ENCODE peak calls at places on chromosomes 12 and 14, in ten cellular contexts. One of them, this sample, is unnamed.

GRCh38 chr12:52086366-52086765 is 6.9 kb downstream of the SMIM41 start:
- DNase-seq in CD8-positive, alpha-beta T cell: no peak
- DNase-seq in HFF-Myc: no peak
- DNase-seq in naive thymus-derived CD4-positive, alpha-beta T cell: no peak
- DNase-seq in fibroblast of lung: peak; percentile 38
- DNase-seq in A549: no peak
- DNase-seq in aorta: peak; percentile 59
- DNase-seq in Peyer's patch: no peak
- DNase-seq in OCI-LY7: no peak
- DNase-seq in body of pancreas: no peak
- DNase-seq in this sample: no peak

GRCh38 chr14:24997335-24997734 is 52.6 kb downstream of the STXBP6 start:
- DNase-seq in CD8-positive, alpha-beta T cell: no peak
- DNase-seq in HFF-Myc: no peak
- DNase-seq in naive thymus-derived CD4-positive, alpha-beta T cell: no peak
- DNase-seq in fibroblast of lung: no peak
- DNase-seq in A549: no peak
- DNase-seq in aorta: no peak
- DNase-seq in Peyer's patch: no peak
- DNase-seq in OCI-LY7: no peak
- DNase-seq in body of pancreas: no peak
- DNase-seq in this sample: no peak

GRCh38 chr12:51868821-51869489 is 18.9 kb upstream of the ANKRD33 start:
- DNase-seq in CD8-positive, alpha-beta T cell: no peak
- DNase-seq in HFF-Myc: no peak
- DNase-seq in naive thymus-derived CD4-positive, alpha-beta T cell: no peak
- DNase-seq in fibroblast of lung: no peak
- DNase-seq in A549: no peak
- DNase-seq in aorta: peak; percentile 77
- DNase-seq in Peyer's patch: no peak
- DNase-seq in OCI-LY7: no peak
- DNase-seq in body of pancreas: no peak
- DNase-seq in this sample: no peak

GRCh38 chr12:14885718-14886201 is at the start of gene MGP:
- DNase-seq in CD8-positive, alpha-beta T cell: no peak
- DNase-seq in HFF-Myc: no peak
- DNase-seq in naive thymus-derived CD4-positive, alpha-beta T cell: no peak
- DNase-seq in fibroblast of lung: peak; percentile 89
- DNase-seq in A549: no peak
- DNase-seq in aorta: peak; percentile 77
- DNase-seq in Peyer's patch: peak; percentile 18
- DNase-seq in OCI-LY7: no peak
- DNase-seq in body of pancreas: peak; percentile 50
- DNase-seq in this sample: peak; percentile 17

GRCh38 chr12:18139989-18140596 is 50.1 kb upstream of the RERGL start:
- DNase-seq in CD8-positive, alpha-beta T cell: no peak
- DNase-seq in HFF-Myc: no peak
- DNase-seq in naive thymus-derived CD4-positive, alpha-beta T cell: no peak
- DNase-seq in fibroblast of lung: peak; percentile 19
- DNase-seq in A549: peak; percentile 23
- DNase-seq in aorta: no peak
- DNase-seq in Peyer's patch: no peak
- DNase-seq in OCI-LY7: peak; percentile 68
- DNase-seq in body of pancreas: no peak
- DNase-seq in this sample: no peak

GRCh38 chr12:52278931-52279682 is 4.7 kb downstream of the KRT86 start:
- DNase-seq in CD8-positive, alpha-beta T cell: peak; percentile 52
- DNase-seq in HFF-Myc: peak; percentile 17
- DNase-seq in naive thymus-derived CD4-positive, alpha-beta T cell: peak; percentile 50
- DNase-seq in fibroblast of lung: peak; percentile 55
- DNase-seq in A549: peak; percentile 92
- DNase-seq in aorta: peak; percentile 95
- DNase-seq in Peyer's patch: peak; percentile 34
- DNase-seq in OCI-LY7: peak; percentile 50
- DNase-seq in body of pancreas: peak; percentile 79
- DNase-seq in this sample: peak; percentile 61

GRCh38 chr14:90814806-90815566 is 1.2 kb downstream of the TTC7B start:
- DNase-seq in CD8-positive, alpha-beta T cell: no peak
- DNase-seq in HFF-Myc: no peak
- DNase-seq in naive thymus-derived CD4-positive, alpha-beta T cell: no peak
- DNase-seq in fibroblast of lung: no peak
- DNase-seq in A549: no peak
- DNase-seq in aorta: no peak
- DNase-seq in Peyer's patch: no peak
- DNase-seq in OCI-LY7: no peak
- DNase-seq in body of pancreas: no peak
- DNase-seq in this sample: no peak

GRCh38 chr12:123149828-123150272 is 1.0 kb downstream of the PITPNM2 start:
- DNase-seq in CD8-positive, alpha-beta T cell: no peak
- DNase-seq in HFF-Myc: no peak
- DNase-seq in naive thymus-derived CD4-positive, alpha-beta T cell: no peak
- DNase-seq in fibroblast of lung: no peak
- DNase-seq in A549: peak; percentile 23
- DNase-seq in aorta: peak; percentile 74
- DNase-seq in Peyer's patch: no peak
- DNase-seq in OCI-LY7: no peak
- DNase-seq in body of pancreas: no peak
- DNase-seq in this sample: no peak

GRCh38 chr12:12230275-12230674 is 36.6 kb downstream of the LRP6 start:
- DNase-seq in CD8-positive, alpha-beta T cell: no peak
- DNase-seq in HFF-Myc: no peak
- DNase-seq in naive thymus-derived CD4-positive, alpha-beta T cell: no peak
- DNase-seq in fibroblast of lung: no peak
- DNase-seq in A549: no peak
- DNase-seq in aorta: no peak
- DNase-seq in Peyer's patch: no peak
- DNase-seq in OCI-LY7: no peak
- DNase-seq in body of pancreas: no peak
- DNase-seq in this sample: no peak

GRCh38 chr12:67069451-67070306 is 199.5 kb upstream of the CAND1 start:
- DNase-seq in CD8-positive, alpha-beta T cell: no peak
- DNase-seq in HFF-Myc: no peak
- DNase-seq in naive thymus-derived CD4-positive, alpha-beta T cell: peak; percentile 62
- DNase-seq in fibroblast of lung: peak; percentile 39
- DNase-seq in A549: peak; percentile 52
- DNase-seq in aorta: peak; percentile 73
- DNase-seq in Peyer's patch: no peak
- DNase-seq in OCI-LY7: peak; percentile 55
- DNase-seq in body of pancreas: peak; percentile 38
- DNase-seq in this sample: no peak

GRCh38 chr14:31070431-31070830 is 44.3 kb upstream of the STRN3 start:
- DNase-seq in CD8-positive, alpha-beta T cell: no peak
- DNase-seq in HFF-Myc: no peak
- DNase-seq in naive thymus-derived CD4-positive, alpha-beta T cell: no peak
- DNase-seq in fibroblast of lung: peak; percentile 99
- DNase-seq in A549: no peak
- DNase-seq in aorta: no peak
- DNase-seq in Peyer's patch: no peak
- DNase-seq in OCI-LY7: no peak
- DNase-seq in body of pancreas: no peak
- DNase-seq in this sample: peak; percentile 85

GRCh38 chr12:2264622-2265306 is 212.0 kb downstream of the CACNA1C start:
- DNase-seq in CD8-positive, alpha-beta T cell: no peak
- DNase-seq in HFF-Myc: no peak
- DNase-seq in naive thymus-derived CD4-positive, alpha-beta T cell: no peak
- DNase-seq in fibroblast of lung: peak; percentile 99
- DNase-seq in A549: no peak
- DNase-seq in aorta: no peak
- DNase-seq in Peyer's patch: no peak
- DNase-seq in OCI-LY7: no peak
- DNase-seq in body of pancreas: peak; percentile 51
- DNase-seq in this sample: peak; percentile 92

GRCh38 chr14:28298156-28298555 is 468.4 kb upstream of the FOXG1 start:
- DNase-seq in CD8-positive, alpha-beta T cell: no peak
- DNase-seq in HFF-Myc: no peak
- DNase-seq in naive thymus-derived CD4-positive, alpha-beta T cell: no peak
- DNase-seq in fibroblast of lung: peak; percentile 65
- DNase-seq in A549: no peak
- DNase-seq in aorta: no peak
- DNase-seq in Peyer's patch: no peak
- DNase-seq in OCI-LY7: no peak
- DNase-seq in body of pancreas: no peak
- DNase-seq in this sample: no peak

GRCh38 chr14:105358140-105358846 is 40.0 kb upstream of the TEX22 start:
- DNase-seq in CD8-positive, alpha-beta T cell: no peak
- DNase-seq in HFF-Myc: no peak
- DNase-seq in naive thymus-derived CD4-positive, alpha-beta T cell: no peak
- DNase-seq in fibroblast of lung: no peak
- DNase-seq in A549: no peak
- DNase-seq in aorta: no peak
- DNase-seq in Peyer's patch: no peak
- DNase-seq in OCI-LY7: no peak
- DNase-seq in body of pancreas: no peak
- DNase-seq in this sample: no peak

GRCh38 chr12:19220861-19221466 is 91.4 kb downstream of the PLEKHA5 start:
- DNase-seq in CD8-positive, alpha-beta T cell: no peak
- DNase-seq in HFF-Myc: no peak
- DNase-seq in naive thymus-derived CD4-positive, alpha-beta T cell: no peak
- DNase-seq in fibroblast of lung: peak; percentile 93
- DNase-seq in A549: no peak
- DNase-seq in aorta: no peak
- DNase-seq in Peyer's patch: no peak
- DNase-seq in OCI-LY7: no peak
- DNase-seq in body of pancreas: no peak
- DNase-seq in this sample: peak; percentile 45

GRCh38 chr14:91303091-91303923 is 58.8 kb upstream of the GPR68 start:
- DNase-seq in CD8-positive, alpha-beta T cell: peak; percentile 60
- DNase-seq in HFF-Myc: no peak
- DNase-seq in naive thymus-derived CD4-positive, alpha-beta T cell: peak; percentile 28
- DNase-seq in fibroblast of lung: no peak
- DNase-seq in A549: peak; percentile 41
- DNase-seq in aorta: peak; percentile 78
- DNase-seq in Peyer's patch: peak; percentile 23
- DNase-seq in OCI-LY7: peak; percentile 81
- DNase-seq in body of pancreas: no peak
- DNase-seq in this sample: no peak

GRCh38 chr14:22807432-22808087 is 7.7 kb downstream of the SLC7A7 start:
- DNase-seq in CD8-positive, alpha-beta T cell: no peak
- DNase-seq in HFF-Myc: no peak
- DNase-seq in naive thymus-derived CD4-positive, alpha-beta T cell: no peak
- DNase-seq in fibroblast of lung: no peak
- DNase-seq in A549: no peak
- DNase-seq in aorta: no peak
- DNase-seq in Peyer's patch: no peak
- DNase-seq in OCI-LY7: no peak
- DNase-seq in body of pancreas: no peak
- DNase-seq in this sample: no peak
- H3K4me3 ChIP-seq in CD8-positive, alpha-beta T cell: no peak overlapping the region
- H3K4me3 ChIP-seq in HFF-Myc: no peak overlapping the region
- H3K4me3 ChIP-seq in naive thymus-derived CD4-positive, alpha-beta T cell: no peak overlapping the region
- H3K4me3 ChIP-seq in fibroblast of lung: no peak overlapping the region
- H3K4me3 ChIP-seq in A549: no peak overlapping the region
- H3K4me3 ChIP-seq in aorta: no peak overlapping the region
- H3K4me3 ChIP-seq in Peyer's patch: no peak overlapping the region
- H3K4me3 ChIP-seq in OCI-LY7: peak overlapping the region; percentile 21
- H3K4me3 ChIP-seq in body of pancreas: no peak overlapping the region
- H3K4me3 ChIP-seq in this sample: no peak overlapping the region

GRCh38 chr14:75725481-75725880 is 64.4 kb downstream of the TTLL5 start:
- DNase-seq in CD8-positive, alpha-beta T cell: no peak
- DNase-seq in HFF-Myc: no peak
- DNase-seq in naive thymus-derived CD4-positive, alpha-beta T cell: no peak
- DNase-seq in fibroblast of lung: peak; percentile 27
- DNase-seq in A549: no peak
- DNase-seq in aorta: no peak
- DNase-seq in Peyer's patch: no peak
- DNase-seq in OCI-LY7: no peak
- DNase-seq in body of pancreas: no peak
- DNase-seq in this sample: no peak
- H3K4me3 ChIP-seq in CD8-positive, alpha-beta T cell: no peak overlapping the region
- H3K4me3 ChIP-seq in HFF-Myc: no peak overlapping the region
- H3K4me3 ChIP-seq in naive thymus-derived CD4-positive, alpha-beta T cell: no peak overlapping the region
- H3K4me3 ChIP-seq in fibroblast of lung: no peak overlapping the region
- H3K4me3 ChIP-seq in A549: no peak overlapping the region
- H3K4me3 ChIP-seq in aorta: no peak overlapping the region
- H3K4me3 ChIP-seq in Peyer's patch: no peak overlapping the region
- H3K4me3 ChIP-seq in OCI-LY7: no peak overlapping the region
- H3K4me3 ChIP-seq in body of pancreas: no peak overlapping the region
- H3K4me3 ChIP-seq in this sample: no peak overlapping the region

GRCh38 chr12:30067156-30067555 is 283.4 kb upstream of the TMTC1 start:
- DNase-seq in CD8-positive, alpha-beta T cell: no peak
- DNase-seq in HFF-Myc: no peak
- DNase-seq in naive thymus-derived CD4-positive, alpha-beta T cell: no peak
- DNase-seq in fibroblast of lung: peak; percentile 49
- DNase-seq in A549: no peak
- DNase-seq in aorta: no peak
- DNase-seq in Peyer's patch: no peak
- DNase-seq in OCI-LY7: no peak
- DNase-seq in body of pancreas: no peak
- DNase-seq in this sample: peak; percentile 28

GRCh38 chr12:30063435-30063945 is 279.7 kb upstream of the TMTC1 start:
- DNase-seq in CD8-positive, alpha-beta T cell: no peak
- DNase-seq in HFF-Myc: no peak
- DNase-seq in naive thymus-derived CD4-positive, alpha-beta T cell: no peak
- DNase-seq in fibroblast of lung: no peak
- DNase-seq in A549: no peak
- DNase-seq in aorta: no peak
- DNase-seq in Peyer's patch: no peak
- DNase-seq in OCI-LY7: no peak
- DNase-seq in body of pancreas: no peak
- DNase-seq in this sample: no peak

DNA sequence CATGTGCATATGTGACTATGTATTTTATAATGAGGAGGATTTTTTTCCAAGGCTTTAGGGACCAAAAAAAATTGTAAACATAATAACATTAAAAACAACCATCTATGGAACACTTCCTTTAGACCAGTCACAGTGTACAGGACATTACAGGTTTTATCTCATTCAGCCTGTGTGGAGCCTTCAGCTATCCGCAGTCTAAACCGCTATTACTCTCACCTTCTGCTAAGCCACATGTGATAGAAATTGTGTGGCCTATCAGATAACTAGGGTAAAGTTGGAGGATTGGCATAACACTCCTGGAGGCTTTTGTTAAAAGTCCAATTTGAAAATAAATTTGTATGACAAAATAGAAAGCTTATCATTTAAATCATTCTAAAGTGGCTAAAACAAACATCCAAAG is 281.2 kb upstream of the TMTC1 start:
- DNase-seq in CD8-positive, alpha-beta T cell: no peak
- DNase-seq in HFF-Myc: no peak
- DNase-seq in naive thymus-derived CD4-positive, alpha-beta T cell: no peak
- DNase-seq in fibroblast of lung: no peak
- DNase-seq in A549: no peak
- DNase-seq in aorta: no peak
- DNase-seq in Peyer's patch: no peak
- DNase-seq in OCI-LY7: no peak
- DNase-seq in body of pancreas: no peak
- DNase-seq in this sample: no peak
- H3K4me3 ChIP-seq in CD8-positive, alpha-beta T cell: no peak overlapping the region
- H3K4me3 ChIP-seq in HFF-Myc: no peak overlapping the region
- H3K4me3 ChIP-seq in naive thymus-derived CD4-positive, alpha-beta T cell: no peak overlapping the region
- H3K4me3 ChIP-seq in fibroblast of lung: no peak overlapping the region
- H3K4me3 ChIP-seq in A549: no peak overlapping the region
- H3K4me3 ChIP-seq in aorta: no peak overlapping the region
- H3K4me3 ChIP-seq in Peyer's patch: no peak overlapping the region
- H3K4me3 ChIP-seq in OCI-LY7: no peak overlapping the region
- H3K4me3 ChIP-seq in body of pancreas: no peak overlapping the region
- H3K4me3 ChIP-seq in this sample: no peak overlapping the region

DNA sequence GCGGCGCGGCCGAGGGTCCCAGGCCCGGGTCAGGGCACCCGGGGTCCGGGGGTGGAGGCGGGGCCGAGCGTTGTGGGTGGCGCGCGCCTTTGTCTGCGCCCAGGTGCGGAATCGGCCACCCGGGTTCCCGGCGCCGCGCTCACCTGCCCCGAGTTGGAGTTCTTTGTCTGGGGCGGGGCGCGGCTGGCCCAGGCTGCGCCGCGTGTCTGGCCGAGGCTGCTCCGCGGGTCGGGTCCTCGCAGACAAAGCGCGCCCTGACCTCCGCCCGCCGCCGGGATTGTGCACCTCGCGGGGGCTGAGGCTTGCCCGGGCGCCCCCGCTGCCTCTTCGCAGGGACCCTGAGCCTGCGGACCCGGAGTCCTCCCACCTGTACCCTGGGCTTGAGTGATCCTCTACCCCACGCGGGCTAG is 50.0 kb downstream of the LRCOL1 start:
- DNase-seq in CD8-positive, alpha-beta T cell: no peak
- DNase-seq in HFF-Myc: no peak
- DNase-seq in naive thymus-derived CD4-positive, alpha-beta T cell: peak; percentile 18
- DNase-seq in fibroblast of lung: no peak
- DNase-seq in A549: peak; percentile 39
- DNase-seq in aorta: no peak
- DNase-seq in Peyer's patch: peak; percentile 21
- DNase-seq in OCI-LY7: peak; percentile 47
- DNase-seq in body of pancreas: peak; percentile 22
- DNase-seq in this sample: no peak
- H3K4me3 ChIP-seq in CD8-positive, alpha-beta T cell: peak overlapping the region; percentile 34
- H3K4me3 ChIP-seq in HFF-Myc: peak overlapping the region; percentile 96
- H3K4me3 ChIP-seq in naive thymus-derived CD4-positive, alpha-beta T cell: peak overlapping the region; percentile 37
- H3K4me3 ChIP-seq in fibroblast of lung: peak overlapping the region; percentile 67
- H3K4me3 ChIP-seq in A549: peak overlapping the region; percentile 91
- H3K4me3 ChIP-seq in aorta: no peak overlapping the region
- H3K4me3 ChIP-seq in Peyer's patch: peak overlapping the region; percentile 81
- H3K4me3 ChIP-seq in OCI-LY7: peak overlapping the region; percentile 84
- H3K4me3 ChIP-seq in body of pancreas: peak overlapping the region; percentile 19
- H3K4me3 ChIP-seq in this sample: peak overlapping the region; percentile 54

This sample was measured in brain microvascular endothelial cell.